ENCODE peak calls at places on chromosomes 1 and 21, in seven cellular contexts. R, M, W, I, B, T and U are unnamed samples.
A peak's percentile ranks its signal among the peaks of the same experiment; 100 is the strongest.

GRCh38 chr1:209652873-209653401 is 712 bp upstream of the LAMB3 start:
- DNase-seq in R (peak; percentile 92), M (peak; percentile 79), W (no peak), I (peak; percentile 49), B (peak; percentile 100), T (peak; percentile 96), U (peak; percentile 97)

GRCh38 chr1:48524892-48525467 is 53.0 kb upstream of the SPATA6 start:
- DNase-seq in R (no peak), M (no peak), W (no peak), I (no peak), B (peak; percentile 2), T (no peak), U (no peak)

GRCh38 chr1:68107771-68108170 is 57.3 kb upstream of the DIRAS3 start:
- DNase-seq in R (no peak), M (no peak), W (no peak), I (no peak), B (peak; percentile 70), T (no peak), U (no peak)

GRCh38 chr1:116334868-116335649 is 38.0 kb upstream of the ATP1A1 start:
- DNase-seq in R (no peak), M (no peak), W (no peak), I (no peak), B (no peak), T (peak; percentile 66), U (no peak)

GRCh38 chr21:36478207-36478701 is 1.7 kb downstream of the CLDN14 start:
- DNase-seq in R (no peak), M (no peak), W (no peak), I (no peak), B (peak; percentile 92), T (no peak), U (no peak)

GRCh38 chr1:234996245-234996757 is 132.3 kb downstream of the TOMM20 start:
- DNase-seq in R (no peak), M (no peak), W (no peak), I (no peak), B (no peak), T (no peak), U (no peak)

GRCh38 chr1:8373547-8374270 is 55.8 kb downstream of the SLC45A1 start:
- DNase-seq in R (no peak), M (peak; percentile 92), W (no peak), I (peak; percentile 77), B (peak; percentile 50), T (no peak), U (peak; percentile 87)

GRCh38 chr1:22001409-22001808 is at the start of gene CELA3A:
- DNase-seq in R (no peak), M (no peak), W (no peak), I (no peak), B (no peak), T (no peak), U (peak; percentile 36)

GRCh38 chr1:164865385-164865784 is 306.4 kb downstream of the PBX1 start:
- DNase-seq in R (no peak), M (no peak), W (no peak), I (no peak), B (no peak), T (no peak), U (no peak)

GRCh38 chr1:58748625-58749198 is 35.1 kb downstream of the JUN start:
- DNase-seq in R (no peak), M (no peak), W (no peak), I (no peak), B (no peak), T (no peak), U (no peak)

GRCh38 chr1:154808909-154809262 is 61.2 kb downstream of the KCNN3 start:
- DNase-seq in R (no peak), M (no peak), W (no peak), I (no peak), B (no peak), T (no peak), U (peak; percentile 73)

GRCh38 chr21:30146558-30147282 is 19.9 kb downstream of the CLDN17 start:
- DNase-seq in R (no peak), M (no peak), W (no peak), I (no peak), B (peak; percentile 79), T (no peak), U (no peak)

GRCh38 chr1:189921613-189922012 is 556.1 kb downstream of the BRINP3 start:
- DNase-seq in R (no peak), M (no peak), W (no peak), I (no peak), B (no peak), T (no peak), U (no peak)

GRCh38 chr1:6445062-6445763 is 20.6 kb downstream of the ESPN start:
- DNase-seq in R (peak; percentile 82), M (no peak), W (no peak), I (no peak), B (peak; percentile 73), T (peak; percentile 88), U (no peak)

GRCh38 chr1:16191916-16192545 is 20.4 kb downstream of the ARHGEF19 start:
- DNase-seq in R (no peak), M (no peak), W (no peak), I (no peak), B (no peak), T (no peak), U (no peak)

GRCh38 chr1:16198444-16199156 is 13.9 kb downstream of the ARHGEF19 start:
- DNase-seq in R (peak; percentile 58), M (no peak), W (no peak), I (no peak), B (no peak), T (no peak), U (no peak)

GRCh38 chr1:16199157-16199501 is 13.3 kb downstream of the ARHGEF19 start:
- DNase-seq in R (no peak), M (no peak), W (no peak), I (no peak), B (no peak), T (no peak), U (no peak)

GRCh38 chr1:16196874-16197273 is 15.6 kb downstream of the ARHGEF19 start:
- DNase-seq in R (no peak), M (no peak), W (no peak), I (no peak), B (no peak), T (no peak), U (no peak)

GRCh38 chr1:16195518-16195905 is 16.9 kb downstream of the ARHGEF19 start:
- DNase-seq in R (no peak), M (no peak), W (no peak), I (peak; percentile 76), B (no peak), T (no peak), U (no peak)
- H3K27ac ChIP-seq in R (no peak overlapping the region), M (no peak overlapping the region), W (no peak overlapping the region), I (peak overlapping the region; percentile 91), B (no peak overlapping the region), T (no peak overlapping the region), U (no peak overlapping the region)

GRCh38 chr1:216902669-216903388 is 179.6 kb upstream of the ESRRG start:
- DNase-seq in R (no peak), M (no peak), W (no peak), I (no peak), B (peak; percentile 84), T (no peak), U (peak; percentile 37)
- H3K27ac ChIP-seq in R (no peak overlapping the region), M (no peak overlapping the region), W (no peak overlapping the region), I (no peak overlapping the region), B (peak overlapping the region; percentile 41), T (no peak overlapping the region), U (no peak overlapping the region)

GRCh38 chr1:3627515-3628253 is 2.9 kb downstream of the TPRG1L start:
- DNase-seq in R (no peak), M (no peak), W (no peak), I (no peak), B (no peak), T (no peak), U (no peak)

GRCh38 chr1:3624194-3625136 is at the start of gene TPRG1L:
- DNase-seq in R (peak; percentile 99), M (peak; percentile 99), W (peak; percentile 98), I (peak; percentile 98), B (peak; percentile 99), T (peak; percentile 99), U (peak; percentile 98)

GRCh38 chr1:3620708-3621107 is 4.1 kb upstream of the TPRG1L start:
- DNase-seq in R (no peak), M (no peak), W (no peak), I (no peak), B (no peak), T (peak; percentile 39), U (no peak)

GRCh38 chr1:3625151-3625907 is 514 bp downstream of the TPRG1L start:
- DNase-seq in R (no peak), M (no peak), W (no peak), I (no peak), B (peak; percentile 63), T (peak; percentile 75), U (peak; percentile 62)

GRCh38 chr1:3623441-3624150 is 1.2 kb upstream of the TPRG1L start:
- DNase-seq in R (no peak), M (no peak), W (no peak), I (no peak), B (no peak), T (no peak), U (no peak)
- H3K27ac ChIP-seq in R (peak overlapping the region; percentile 56), M (peak overlapping the region; percentile 54), W (peak overlapping the region; percentile 84), I (no peak overlapping the region), B (no peak overlapping the region), T (no peak overlapping the region), U (no peak overlapping the region)

GRCh38 chr1:212514782-212515181 is 82.1 kb downstream of the NENF start:
- DNase-seq in R (no peak), M (no peak), W (no peak), I (no peak), B (no peak), T (peak; percentile 82), U (no peak)

GRCh38 chr1:212514056-212514614 is 81.4 kb downstream of the NENF start:
- DNase-seq in R (peak; percentile 70), M (peak; percentile 72), W (no peak), I (peak; percentile 21), B (peak; percentile 95), T (peak; percentile 79), U (peak; percentile 98)

GRCh38 chr1:212515329-212515760 is 82.6 kb downstream of the NENF start:
- DNase-seq in R (no peak), M (no peak), W (no peak), I (no peak), B (no peak), T (peak; percentile 87), U (no peak)

GRCh38 chr1:212513586-212513985 is 80.9 kb downstream of the NENF start:
- DNase-seq in R (no peak), M (no peak), W (no peak), I (no peak), B (no peak), T (no peak), U (no peak)

DNA sequence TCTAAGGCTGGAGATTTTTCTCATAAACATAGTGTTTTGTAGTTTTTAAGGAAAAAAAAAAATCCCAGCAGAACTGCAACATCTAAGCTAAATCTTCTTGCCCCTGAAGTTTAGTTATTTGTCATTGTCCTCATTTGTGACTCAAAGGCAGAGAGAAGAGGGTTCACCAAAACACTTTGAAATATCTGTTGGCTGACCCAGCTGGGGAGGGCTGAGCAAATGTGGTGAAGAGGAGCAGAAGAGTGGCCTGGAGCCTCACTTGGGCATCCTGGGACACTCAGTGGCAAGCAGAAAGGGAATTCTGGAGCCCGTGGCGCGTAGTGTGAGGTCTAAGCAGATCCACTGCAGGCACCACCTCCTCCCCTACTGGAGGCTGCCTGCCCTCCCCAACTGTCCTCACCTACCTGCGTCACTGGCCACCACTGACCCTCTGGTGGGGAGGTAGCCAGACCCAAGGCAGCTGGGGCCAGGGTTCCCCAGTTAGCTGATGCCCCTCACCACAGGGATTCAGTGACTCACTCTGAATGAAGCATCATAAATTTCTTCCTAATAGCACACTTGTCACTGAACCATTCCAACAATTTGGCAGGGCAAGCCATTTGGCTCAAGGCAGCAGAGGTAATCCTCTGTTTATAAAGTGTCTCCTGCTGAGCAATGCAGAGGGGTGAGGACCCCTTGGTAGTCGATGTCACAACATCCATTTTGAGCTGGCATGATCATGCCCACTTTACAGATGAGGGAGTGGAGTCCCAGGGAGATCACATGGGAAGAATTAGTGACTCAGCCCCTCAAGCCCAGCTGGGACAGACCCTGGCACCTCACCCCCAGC is 80.2 kb downstream of the NENF start:
- DNase-seq in R (no peak), M (no peak), W (no peak), I (no peak), B (peak; percentile 90), T (peak; percentile 57), U (peak; percentile 83)
- H3K27ac ChIP-seq in R (no peak overlapping the region), M (no peak overlapping the region), W (no peak overlapping the region), I (no peak overlapping the region), B (peak overlapping the region; percentile 35), T (no peak overlapping the region), U (peak overlapping the region; percentile 74)